ENCODE peak calls at places on chromosomes 16 and 17, in nine cellular contexts. One of them, this sample, is unnamed.

GRCh38 chr16:68737046-68737729 is at the start of gene CDH1:
- DNase-seq in prostate gland: peak; percentile 97
- DNase-seq in epithelial cell of esophagus: peak; percentile 96
- DNase-seq in MM.1S: no peak
- DNase-seq in HL-60: no peak
- DNase-seq in A549: no peak
- DNase-seq in mucosa of descending colon: peak; percentile 97
- DNase-seq in psoas muscle: no peak
- DNase-seq in IMR-90: no peak
- DNase-seq in this sample: no peak

GRCh38 chr17:52751051-52751450 is 592.5 kb upstream of the CA10 start:
- DNase-seq in prostate gland: no peak
- DNase-seq in epithelial cell of esophagus: no peak
- DNase-seq in MM.1S: no peak
- DNase-seq in HL-60: no peak
- DNase-seq in A549: no peak
- DNase-seq in mucosa of descending colon: no peak
- DNase-seq in psoas muscle: no peak
- DNase-seq in IMR-90: no peak
- DNase-seq in this sample: no peak

GRCh38 chr17:63258785-63259184 is 187.3 kb downstream of the CYB561 start:
- DNase-seq in prostate gland: no peak
- DNase-seq in epithelial cell of esophagus: no peak
- DNase-seq in MM.1S: no peak
- DNase-seq in HL-60: no peak
- DNase-seq in A549: no peak
- DNase-seq in mucosa of descending colon: no peak
- DNase-seq in psoas muscle: no peak
- DNase-seq in IMR-90: no peak
- DNase-seq in this sample: no peak

GRCh38 chr17:35373984-35374765 is 754 bp upstream of the SLFN11 start:
- DNase-seq in prostate gland: peak; percentile 61
- DNase-seq in epithelial cell of esophagus: peak; percentile 12
- DNase-seq in MM.1S: peak; percentile 62
- DNase-seq in HL-60: peak; percentile 65
- DNase-seq in A549: peak; percentile 40
- DNase-seq in mucosa of descending colon: peak; percentile 61
- DNase-seq in psoas muscle: peak; percentile 83
- DNase-seq in IMR-90: peak; percentile 55
- DNase-seq in this sample: no peak

GRCh38 chr17:39652635-39653315 is 12.4 kb upstream of the TCAP start:
- DNase-seq in prostate gland: no peak
- DNase-seq in epithelial cell of esophagus: no peak
- DNase-seq in MM.1S: no peak
- DNase-seq in HL-60: no peak
- DNase-seq in A549: no peak
- DNase-seq in mucosa of descending colon: peak; percentile 51
- DNase-seq in psoas muscle: no peak
- DNase-seq in IMR-90: no peak
- DNase-seq in this sample: no peak

GRCh38 chr17:36722121-36722902 is 120.9 kb downstream of the MRM1 start:
- DNase-seq in prostate gland: peak; percentile 9
- DNase-seq in epithelial cell of esophagus: no peak
- DNase-seq in MM.1S: no peak
- DNase-seq in HL-60: peak; percentile 24
- DNase-seq in A549: no peak
- DNase-seq in mucosa of descending colon: peak; percentile 82
- DNase-seq in psoas muscle: peak; percentile 72
- DNase-seq in IMR-90: peak; percentile 5
- DNase-seq in this sample: no peak

GRCh38 chr16:25005445-25006306 is 9.5 kb downstream of the ARHGAP17 start:
- DNase-seq in prostate gland: no peak
- DNase-seq in epithelial cell of esophagus: peak; percentile 72
- DNase-seq in MM.1S: no peak
- DNase-seq in HL-60: no peak
- DNase-seq in A549: no peak
- DNase-seq in mucosa of descending colon: no peak
- DNase-seq in psoas muscle: no peak
- DNase-seq in IMR-90: no peak
- DNase-seq in this sample: no peak

GRCh38 chr16:83356266-83356665 is 451.5 kb upstream of the HSBP1 start:
- DNase-seq in prostate gland: peak; percentile 57
- DNase-seq in epithelial cell of esophagus: peak; percentile 87
- DNase-seq in MM.1S: peak; percentile 32
- DNase-seq in HL-60: peak; percentile 9
- DNase-seq in A549: peak; percentile 47
- DNase-seq in mucosa of descending colon: no peak
- DNase-seq in psoas muscle: no peak
- DNase-seq in IMR-90: peak; percentile 65
- DNase-seq in this sample: no peak

GRCh38 chr16:64738321-64738960 is 383.4 kb downstream of the CDH11 start:
- DNase-seq in prostate gland: no peak
- DNase-seq in epithelial cell of esophagus: peak; percentile 12
- DNase-seq in MM.1S: no peak
- DNase-seq in HL-60: no peak
- DNase-seq in A549: no peak
- DNase-seq in mucosa of descending colon: no peak
- DNase-seq in psoas muscle: no peak
- DNase-seq in IMR-90: peak; percentile 66
- DNase-seq in this sample: peak; percentile 58

GRCh38 chr17:39867084-39867890 is 715 bp upstream of the ZPBP2 start:
- DNase-seq in prostate gland: no peak
- DNase-seq in epithelial cell of esophagus: no peak
- DNase-seq in MM.1S: peak; percentile 91
- DNase-seq in HL-60: no peak
- DNase-seq in A549: no peak
- DNase-seq in mucosa of descending colon: no peak
- DNase-seq in psoas muscle: no peak
- DNase-seq in IMR-90: no peak
- DNase-seq in this sample: no peak

GRCh38 chr16:81166417-81167300 is 70.5 kb upstream of the GCSH start:
- DNase-seq in prostate gland: no peak
- DNase-seq in epithelial cell of esophagus: no peak
- DNase-seq in MM.1S: no peak
- DNase-seq in HL-60: no peak
- DNase-seq in A549: no peak
- DNase-seq in mucosa of descending colon: no peak
- DNase-seq in psoas muscle: no peak
- DNase-seq in IMR-90: no peak
- DNase-seq in this sample: no peak
- H3K4me3 ChIP-seq in prostate gland: no peak overlapping the region
- H3K4me3 ChIP-seq in epithelial cell of esophagus: no peak overlapping the region
- H3K4me3 ChIP-seq in MM.1S: no peak overlapping the region
- H3K4me3 ChIP-seq in HL-60: no peak overlapping the region
- H3K4me3 ChIP-seq in A549: no peak overlapping the region
- H3K4me3 ChIP-seq in mucosa of descending colon: no peak overlapping the region
- H3K4me3 ChIP-seq in psoas muscle: no peak overlapping the region
- H3K4me3 ChIP-seq in IMR-90: no peak overlapping the region
- H3K4me3 ChIP-seq in this sample: no peak overlapping the region

GRCh38 chr17:42363231-42363630 is 25.0 kb downstream of the STAT3 start:
- DNase-seq in prostate gland: no peak
- DNase-seq in epithelial cell of esophagus: no peak
- DNase-seq in MM.1S: no peak
- DNase-seq in HL-60: no peak
- DNase-seq in A549: no peak
- DNase-seq in mucosa of descending colon: no peak
- DNase-seq in psoas muscle: no peak
- DNase-seq in IMR-90: no peak
- DNase-seq in this sample: no peak

GRCh38 chr17:42363767-42364585 is 24.3 kb downstream of the STAT3 start:
- DNase-seq in prostate gland: no peak
- DNase-seq in epithelial cell of esophagus: no peak
- DNase-seq in MM.1S: no peak
- DNase-seq in HL-60: no peak
- DNase-seq in A549: no peak
- DNase-seq in mucosa of descending colon: no peak
- DNase-seq in psoas muscle: no peak
- DNase-seq in IMR-90: peak; percentile 72
- DNase-seq in this sample: no peak

GRCh38 chr17:42361781-42362186 is 26.5 kb downstream of the STAT3 start:
- DNase-seq in prostate gland: no peak
- DNase-seq in epithelial cell of esophagus: no peak
- DNase-seq in MM.1S: no peak
- DNase-seq in HL-60: no peak
- DNase-seq in A549: no peak
- DNase-seq in mucosa of descending colon: no peak
- DNase-seq in psoas muscle: no peak
- DNase-seq in IMR-90: no peak
- DNase-seq in this sample: no peak

GRCh38 chr17:42365136-42365535 is 23.1 kb downstream of the STAT3 start:
- DNase-seq in prostate gland: no peak
- DNase-seq in epithelial cell of esophagus: no peak
- DNase-seq in MM.1S: no peak
- DNase-seq in HL-60: no peak
- DNase-seq in A549: no peak
- DNase-seq in mucosa of descending colon: no peak
- DNase-seq in psoas muscle: no peak
- DNase-seq in IMR-90: peak; percentile 87
- DNase-seq in this sample: no peak

DNA sequence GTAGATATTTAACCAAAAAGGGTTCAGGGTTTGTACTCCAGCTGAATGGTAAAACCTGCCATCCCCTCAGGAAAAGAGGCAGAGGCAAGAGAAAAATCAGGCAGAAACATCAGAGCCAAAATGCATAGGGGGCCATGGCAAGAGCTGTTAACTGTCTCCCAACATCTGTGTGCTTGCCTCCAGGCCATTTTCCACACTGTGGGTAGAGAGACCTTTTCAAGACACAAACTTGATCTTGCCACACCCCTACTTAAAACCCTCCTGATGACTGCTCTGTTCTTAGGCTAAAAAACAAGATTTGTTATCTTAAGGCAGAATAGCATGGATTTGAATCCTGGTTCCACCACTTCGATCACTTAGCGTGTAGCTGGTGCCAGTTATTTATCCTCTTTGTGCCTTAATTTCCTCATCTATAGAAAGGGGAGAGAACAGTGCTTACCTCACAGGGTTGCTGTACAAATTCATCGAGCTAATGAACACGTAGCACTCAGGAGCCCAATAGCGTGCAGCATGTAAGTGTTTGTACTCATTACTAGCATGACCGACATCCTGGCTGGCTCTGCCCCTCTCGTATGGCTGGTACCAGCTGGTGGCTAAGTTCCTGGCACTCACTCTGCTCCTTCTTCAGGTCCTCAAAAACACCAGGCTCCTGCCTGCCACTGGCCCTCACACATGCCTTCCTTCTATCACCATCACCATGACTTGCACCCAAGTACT is 25.8 kb downstream of the STAT3 start:
- DNase-seq in prostate gland: no peak
- DNase-seq in epithelial cell of esophagus: no peak
- DNase-seq in MM.1S: no peak
- DNase-seq in HL-60: no peak
- DNase-seq in A549: no peak
- DNase-seq in mucosa of descending colon: no peak
- DNase-seq in psoas muscle: peak; percentile 74
- DNase-seq in IMR-90: no peak
- DNase-seq in this sample: no peak
- H3K4me3 ChIP-seq in prostate gland: no peak overlapping the region
- H3K4me3 ChIP-seq in epithelial cell of esophagus: no peak overlapping the region
- H3K4me3 ChIP-seq in MM.1S: no peak overlapping the region
- H3K4me3 ChIP-seq in HL-60: no peak overlapping the region
- H3K4me3 ChIP-seq in A549: no peak overlapping the region
- H3K4me3 ChIP-seq in mucosa of descending colon: no peak overlapping the region
- H3K4me3 ChIP-seq in psoas muscle: no peak overlapping the region
- H3K4me3 ChIP-seq in IMR-90: no peak overlapping the region
- H3K4me3 ChIP-seq in this sample: no peak overlapping the region

GRCh38 chr17:1647802-1648581 is 1.7 kb downstream of the RILP start:
- DNase-seq in prostate gland: peak; percentile 32
- DNase-seq in epithelial cell of esophagus: peak; percentile 29
- DNase-seq in MM.1S: no peak
- DNase-seq in HL-60: peak; percentile 1
- DNase-seq in A549: no peak
- DNase-seq in mucosa of descending colon: no peak
- DNase-seq in psoas muscle: peak; percentile 59
- DNase-seq in IMR-90: no peak
- DNase-seq in this sample: no peak
- H3K4me3 ChIP-seq in prostate gland: peak overlapping the region; percentile 72
- H3K4me3 ChIP-seq in epithelial cell of esophagus: peak overlapping the region; percentile 40
- H3K4me3 ChIP-seq in MM.1S: peak overlapping the region; percentile 63
- H3K4me3 ChIP-seq in HL-60: no peak overlapping the region
- H3K4me3 ChIP-seq in A549: peak overlapping the region; percentile 53
- H3K4me3 ChIP-seq in mucosa of descending colon: no peak overlapping the region
- H3K4me3 ChIP-seq in psoas muscle: peak overlapping the region; percentile 64
- H3K4me3 ChIP-seq in IMR-90: peak overlapping the region; percentile 41
- H3K4me3 ChIP-seq in this sample: peak overlapping the region; percentile 53

GRCh38 chr16:79642652-79643051 is 42.1 kb upstream of the MAF start:
- DNase-seq in prostate gland: no peak
- DNase-seq in epithelial cell of esophagus: no peak
- DNase-seq in MM.1S: no peak
- DNase-seq in HL-60: no peak
- DNase-seq in A549: no peak
- DNase-seq in mucosa of descending colon: no peak
- DNase-seq in psoas muscle: no peak
- DNase-seq in IMR-90: no peak
- DNase-seq in this sample: no peak

GRCh38 chr16:79635488-79635887 is 35.0 kb upstream of the MAF start:
- DNase-seq in prostate gland: no peak
- DNase-seq in epithelial cell of esophagus: peak; percentile 51
- DNase-seq in MM.1S: no peak
- DNase-seq in HL-60: no peak
- DNase-seq in A549: no peak
- DNase-seq in mucosa of descending colon: no peak
- DNase-seq in psoas muscle: no peak
- DNase-seq in IMR-90: no peak
- DNase-seq in this sample: no peak

GRCh38 chr16:79644977-79645667 is 44.6 kb upstream of the MAF start:
- DNase-seq in prostate gland: peak; percentile 21
- DNase-seq in epithelial cell of esophagus: peak; percentile 77
- DNase-seq in MM.1S: no peak
- DNase-seq in HL-60: no peak
- DNase-seq in A549: no peak
- DNase-seq in mucosa of descending colon: no peak
- DNase-seq in psoas muscle: no peak
- DNase-seq in IMR-90: no peak
- DNase-seq in this sample: no peak

GRCh38 chr16:79638386-79639106 is 38.0 kb upstream of the MAF start:
- DNase-seq in prostate gland: no peak
- DNase-seq in epithelial cell of esophagus: peak; percentile 47
- DNase-seq in MM.1S: no peak
- DNase-seq in HL-60: no peak
- DNase-seq in A549: no peak
- DNase-seq in mucosa of descending colon: no peak
- DNase-seq in psoas muscle: no peak
- DNase-seq in IMR-90: no peak
- DNase-seq in this sample: no peak

DNA sequence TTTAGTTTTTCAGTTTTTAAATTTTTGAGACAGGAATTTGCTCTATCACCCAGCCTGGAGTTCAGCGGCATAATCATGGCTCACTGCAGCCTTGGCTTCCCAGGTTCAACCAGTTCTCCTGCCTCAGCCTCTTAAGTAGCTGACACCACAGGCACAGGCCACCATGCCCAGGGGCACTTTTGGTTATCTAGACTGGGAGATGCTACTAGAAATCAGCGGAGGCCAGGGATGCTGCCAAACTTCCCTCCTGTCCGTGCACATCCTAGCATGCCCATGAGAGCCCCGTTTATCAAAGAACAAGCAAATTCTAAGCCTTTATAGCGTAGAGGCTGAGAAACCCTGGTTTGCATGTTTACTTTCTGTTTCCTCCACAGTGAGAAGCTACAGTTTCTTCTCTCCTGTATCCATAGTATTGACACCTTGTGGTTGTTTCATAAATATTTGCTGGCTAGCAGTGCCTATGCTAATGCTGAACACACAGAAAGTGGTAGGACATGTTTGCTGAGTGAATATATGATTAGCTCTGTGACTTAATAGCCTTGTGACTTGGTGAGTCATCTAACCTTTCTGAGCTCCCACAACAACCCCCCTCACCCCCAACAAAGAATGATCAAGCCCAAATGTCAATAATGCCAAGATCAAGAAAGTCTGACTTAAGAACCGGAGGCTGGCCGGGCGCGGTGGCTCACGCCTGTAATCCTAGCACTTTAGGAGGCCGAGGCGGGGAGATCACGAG is 39.2 kb upstream of the MAF start:
- DNase-seq in prostate gland: peak; percentile 33
- DNase-seq in epithelial cell of esophagus: peak; percentile 90
- DNase-seq in MM.1S: peak; percentile 6
- DNase-seq in HL-60: no peak
- DNase-seq in A549: peak; percentile 23
- DNase-seq in mucosa of descending colon: no peak
- DNase-seq in psoas muscle: no peak
- DNase-seq in IMR-90: no peak
- DNase-seq in this sample: no peak
- H3K4me3 ChIP-seq in prostate gland: no peak overlapping the region
- H3K4me3 ChIP-seq in epithelial cell of esophagus: no peak overlapping the region
- H3K4me3 ChIP-seq in MM.1S: no peak overlapping the region
- H3K4me3 ChIP-seq in HL-60: no peak overlapping the region
- H3K4me3 ChIP-seq in A549: no peak overlapping the region
- H3K4me3 ChIP-seq in mucosa of descending colon: no peak overlapping the region
- H3K4me3 ChIP-seq in psoas muscle: no peak overlapping the region
- H3K4me3 ChIP-seq in IMR-90: no peak overlapping the region
- H3K4me3 ChIP-seq in this sample: no peak overlapping the region

This sample was measured in skeletal muscle cell.